ENCODE peak calls at places on chromosome 10, in eight cellular contexts. J is breast epithelium, O is lower leg skin, M is Peyer's patch, R is endothelial cell of umbilical vein, C is NB4, G is IMR-90, F is heart left ventricle. Z is an unnamed sample.

GRCh38 chr10:117096559-117097201 is 41.4 kb downstream of the VAX1 start:
- DNase-seq in F (no peak), M (no peak), J (no peak), C (no peak), G (no peak), R (no peak), O (no peak), Z (no peak)

GRCh38 chr10:20276127-20276979 is 460.1 kb downstream of the PLXDC2 start:
- DNase-seq in R (no peak), G (no peak), J (no peak), F (no peak), C (no peak), M (no peak), O (no peak), Z (no peak)

GRCh38 chr10:86079088-86079487 is 287.5 kb downstream of the GRID1 start:
- DNase-seq in G (no peak), M (no peak), R (no peak), C (no peak), O (no peak), J (no peak), F (no peak), Z (peak; percentile 47)

GRCh38 chr10:49359349-49360231 is 36.3 kb downstream of the DRGX start:
- DNase-seq in R (peak; percentile 7), J (no peak), F (peak; percentile 57), O (no peak), M (no peak), C (peak; percentile 81), G (peak; percentile 12), Z (no peak)

GRCh38 chr10:127854769-127855583 is 37.8 kb downstream of the CLRN3 start:
- DNase-seq in J (no peak), O (no peak), C (no peak), R (no peak), F (no peak), M (peak; percentile 64), G (no peak), Z (no peak)

GRCh38 chr10:89119651-89120050 is 87.5 kb downstream of the CH25H start:
- DNase-seq in J (no peak), C (no peak), R (peak; percentile 67), G (no peak), F (no peak), M (no peak), O (no peak), Z (no peak)

GRCh38 chr10:100519321-100520051 is at the start of gene SEC31B:
- DNase-seq in J (no peak), F (peak; percentile 64), O (no peak), R (peak; percentile 33), G (no peak), M (no peak), C (no peak), Z (no peak)

GRCh38 chr10:70901276-70901878 is 13.0 kb upstream of the PCBD1 start:
- DNase-seq in G (no peak), R (no peak), O (no peak), J (peak; percentile 27), M (peak; percentile 27), F (no peak), C (no peak), Z (no peak)

GRCh38 chr10:129914960-129915359 is 49.1 kb downstream of the EBF3 start:
- DNase-seq in J (peak; percentile 14), G (no peak), O (no peak), C (no peak), R (no peak), M (no peak), F (no peak), Z (no peak)

GRCh38 chr10:34885901-34886300 is 70.8 kb upstream of the PARD3 start:
- DNase-seq in J (no peak), O (no peak), G (no peak), R (no peak), C (no peak), M (no peak), F (no peak), Z (no peak)

GRCh38 chr10:108544500-108545120 is 1378.7 kb downstream of the XPNPEP1 start:
- DNase-seq in J (peak; percentile 58), C (peak; percentile 66), M (peak; percentile 79), O (peak; percentile 40), F (peak; percentile 55), R (peak; percentile 9), G (peak; percentile 23), Z (no peak)

GRCh38 chr10:98088186-98088971 is 46.1 kb upstream of the R3HCC1L start:
- DNase-seq in R (no peak), C (no peak), M (no peak), O (no peak), F (peak; percentile 60), J (no peak), G (no peak), Z (no peak)

GRCh38 chr10:104417629-104418292 is 64.1 kb downstream of the CFAP58 start:
- DNase-seq in M (no peak), O (no peak), R (no peak), F (no peak), C (peak; percentile 65), G (no peak), J (no peak), Z (no peak)

GRCh38 chr10:126001579-126001978 is 105.2 kb downstream of the FANK1 start:
- DNase-seq in G (no peak), O (no peak), M (no peak), F (no peak), C (no peak), J (no peak), R (peak; percentile 28), Z (peak; percentile 62)

GRCh38 chr10:21173433-21173963 is 276.4 kb upstream of the NEBL start:
- DNase-seq in J (peak; percentile 55), R (no peak), O (no peak), C (no peak), F (no peak), M (no peak), G (no peak), Z (no peak)

GRCh38 chr10:124324451-124324850 is 94.3 kb downstream of the OAT start:
- DNase-seq in R (no peak), M (no peak), O (no peak), C (no peak), J (no peak), F (no peak), G (no peak), Z (no peak)

GRCh38 chr10:16965740-16966447 is 148.7 kb upstream of the RSU1 start:
- DNase-seq in O (no peak), F (no peak), G (peak; percentile 99), M (no peak), J (no peak), R (peak; percentile 91), C (no peak), Z (peak; percentile 65)

GRCh38 chr10:13707156-13707881 is 120.6 kb downstream of the PRPF18 start:
- DNase-seq in O (peak; percentile 75), M (peak; percentile 76), G (peak; percentile 95), C (peak; percentile 58), F (peak; percentile 93), R (peak; percentile 91), J (peak; percentile 72), Z (peak; percentile 18)

GRCh38 chr10:24414597-24414996 is 205.7 kb downstream of the KIAA1217 start:
- DNase-seq in F (no peak), C (no peak), R (no peak), J (no peak), M (no peak), G (no peak), O (no peak), Z (no peak)
- TF ChIP-seq POLR2A in F (no peak), C (no peak), R (no peak), J (no peak), M (no peak), G (no peak), O (no peak), Z (no peak)

DNA sequence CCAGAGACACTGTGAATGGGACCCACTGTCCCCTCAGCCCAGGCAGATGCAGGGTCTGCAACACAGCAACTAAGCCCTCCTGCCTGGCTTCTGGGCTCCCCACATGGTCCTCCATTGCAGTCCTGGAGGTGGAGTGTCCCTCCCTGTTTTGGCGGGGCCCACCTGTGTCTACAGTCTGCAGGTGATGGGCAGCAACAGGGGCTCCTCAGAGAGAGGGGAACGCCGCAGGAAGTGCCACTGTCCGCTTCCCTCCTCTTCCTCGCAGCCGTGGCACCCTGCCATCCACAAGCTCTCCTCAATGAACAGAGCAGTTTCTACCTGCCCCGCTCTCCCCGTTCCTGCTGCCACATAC is 9.3 kb downstream of the CAMK2G start:
- DNase-seq in C (no peak), R (no peak), F (no peak), O (no peak), J (no peak), G (no peak), M (no peak), Z (no peak)
- TF ChIP-seq POLR2A in C (no peak), R (no peak), F (no peak), O (no peak), J (no peak), G (no peak), M (no peak), Z (no peak)

DNA sequence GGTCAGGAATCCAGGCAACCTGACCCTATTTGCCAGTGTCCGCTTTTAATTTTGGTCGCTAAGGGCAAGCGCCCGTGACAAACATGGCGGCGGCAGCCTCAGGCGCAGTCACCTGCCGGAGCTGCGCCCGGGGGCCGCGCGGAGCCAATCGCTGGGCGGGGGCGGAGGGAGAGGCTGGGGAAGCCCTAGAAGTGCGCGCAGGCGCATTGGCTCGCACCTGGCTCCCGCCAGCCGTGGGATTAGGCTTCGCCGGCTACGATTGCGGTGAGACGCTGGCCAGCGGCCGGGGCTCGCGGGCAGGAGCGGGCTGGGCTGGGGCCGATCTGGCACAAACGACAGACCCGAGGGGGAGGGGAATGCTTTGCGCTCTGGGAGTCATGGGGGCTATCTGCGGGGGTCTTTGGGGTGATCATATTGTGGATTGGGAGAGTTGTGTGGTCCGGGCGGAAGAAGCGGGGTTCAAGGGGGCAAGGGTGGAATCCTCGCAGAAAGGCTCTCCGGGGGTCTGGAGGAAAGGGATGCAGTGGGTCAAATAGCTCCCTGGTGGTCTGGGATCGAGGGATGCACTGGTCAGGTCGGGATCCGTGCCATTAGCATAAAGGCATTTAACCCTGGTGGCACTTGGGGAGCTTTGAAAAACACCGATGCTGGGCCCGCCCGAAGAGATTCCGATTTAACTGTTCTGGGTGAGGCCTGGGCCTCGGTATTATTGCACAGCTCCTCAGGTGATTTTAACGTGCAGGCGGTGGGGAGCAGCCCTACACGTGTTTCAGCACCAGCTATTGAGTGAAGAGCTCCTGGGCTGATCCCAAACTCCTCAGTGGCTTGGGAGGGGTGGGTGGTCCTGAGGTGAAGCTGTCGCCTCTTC is 10.1 kb upstream of the C10orf95 start:
- DNase-seq in F (peak; percentile 95), O (peak; percentile 86), R (peak; percentile 78), C (peak; percentile 90), G (peak; percentile 67), J (peak; percentile 94), M (peak; percentile 98), Z (peak; percentile 97)
- TF ChIP-seq POLR2A in F (peak; percentile 58), O (no peak), R (no peak), C (no peak), G (no peak), J (no peak), M (peak; percentile 63), Z (peak; percentile 43)

DNA sequence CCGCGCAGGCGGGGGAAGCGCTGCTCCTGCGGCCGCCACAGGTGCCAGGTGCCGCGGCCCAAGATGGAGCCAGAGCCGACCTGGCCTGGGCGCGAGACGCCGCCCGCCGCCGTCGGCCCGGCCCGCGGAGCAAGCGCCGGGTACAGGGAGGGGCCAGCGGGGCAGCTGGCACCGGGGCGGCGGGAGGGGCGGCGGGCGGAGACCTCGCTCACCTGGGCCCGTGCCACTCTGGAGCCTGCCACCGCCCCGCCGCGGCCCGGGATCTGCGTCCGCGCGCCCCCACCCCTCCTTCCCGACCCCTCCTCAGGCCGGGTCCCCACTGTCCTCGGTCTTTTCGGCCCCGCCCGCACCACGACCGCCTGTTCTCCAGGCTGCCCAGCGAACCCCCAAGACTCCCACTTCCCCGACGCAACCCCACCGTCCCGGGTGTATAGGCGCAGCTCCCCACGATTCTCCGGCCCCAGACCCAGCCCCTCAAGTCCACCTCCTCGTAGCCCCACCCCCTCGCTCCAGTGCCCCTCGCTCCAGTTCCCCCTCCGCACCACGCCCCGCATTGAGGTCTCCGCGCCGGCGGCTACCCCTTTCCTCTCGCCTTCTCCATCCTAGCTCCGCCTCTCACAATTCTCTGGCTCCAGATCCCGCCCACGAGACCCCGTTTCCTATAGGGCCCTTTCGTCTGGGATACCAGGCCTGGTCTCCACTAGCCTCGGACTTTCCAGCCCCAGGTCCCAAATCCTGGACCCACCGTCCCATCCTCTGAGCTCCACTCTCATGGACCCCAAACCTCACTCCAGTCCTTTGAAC is at the start of gene GPRIN2:
- DNase-seq in R (no peak), O (no peak), J (peak; percentile 61), C (no peak), M (peak; percentile 78), G (no peak), F (peak; percentile 32), Z (no peak)
- TF ChIP-seq POLR2A in R (no peak), O (no peak), J (no peak), C (no peak), M (peak; percentile 29), G (no peak), F (no peak), Z (no peak)

Z was measured in H54.